ENCODE peak calls at places on chromosome 20, in four cellular contexts. One of them, this sample, is unnamed.

GRCh38 chr20:4261333-4262284 is 246.3 kb upstream of the RNF24 start:
- DNase-seq in fibroblast of lung: peak
- DNase-seq in tibial nerve: no peak
- DNase-seq in omental fat pad: no peak
- DNase-seq in this sample: no peak

GRCh38 chr20:17795003-17795402 is 95.2 kb downstream of the BANF2 start:
- DNase-seq in omental fat pad: no peak
- DNase-seq in fibroblast of lung: no peak
- DNase-seq in tibial nerve: no peak
- DNase-seq in this sample: no peak

GRCh38 chr20:48017504-48017903 is 232.2 kb upstream of the SULF2 start:
- DNase-seq in omental fat pad: no peak
- DNase-seq in tibial nerve: no peak
- DNase-seq in fibroblast of lung: peak
- DNase-seq in this sample: no peak

GRCh38 chr20:36862857-36863668 is 12.9 kb upstream of the TLDC2 start:
- DNase-seq in fibroblast of lung: no peak
- DNase-seq in tibial nerve: no peak
- DNase-seq in omental fat pad: no peak
- DNase-seq in this sample: no peak

GRCh38 chr20:11387189-11387754 is 530.4 kb upstream of the BTBD3 start:
- DNase-seq in tibial nerve: no peak
- DNase-seq in fibroblast of lung: peak
- DNase-seq in omental fat pad: no peak
- DNase-seq in this sample: no peak

GRCh38 chr20:21436186-21436585 is 38.9 kb upstream of the NKX2-4 start:
- DNase-seq in omental fat pad: no peak
- DNase-seq in fibroblast of lung: peak
- DNase-seq in tibial nerve: no peak
- DNase-seq in this sample: peak

GRCh38 chr20:19626896-19627295 is 131.2 kb upstream of the RIN2 start:
- DNase-seq in omental fat pad: no peak
- DNase-seq in tibial nerve: no peak
- DNase-seq in fibroblast of lung: peak
- DNase-seq in this sample: no peak

GRCh38 chr20:38680492-38681118 is 43.7 kb upstream of the SLC32A1 start:
- DNase-seq in tibial nerve: no peak
- DNase-seq in fibroblast of lung: peak
- DNase-seq in omental fat pad: no peak
- DNase-seq in this sample: no peak

GRCh38 chr20:63972312-63973159 is 2.8 kb upstream of the ZNF512B start:
- DNase-seq in tibial nerve: no peak
- DNase-seq in fibroblast of lung: no peak
- DNase-seq in omental fat pad: no peak
- DNase-seq in this sample: no peak

GRCh38 chr20:1622450-1622849 is 2.6 kb upstream of the SIRPB1 start:
- DNase-seq in omental fat pad: no peak
- DNase-seq in tibial nerve: no peak
- DNase-seq in fibroblast of lung: no peak
- DNase-seq in this sample: no peak

GRCh38 chr20:64156136-64156885 is 7.9 kb upstream of the MYT1 start:
- DNase-seq in fibroblast of lung: no peak
- DNase-seq in tibial nerve: no peak
- DNase-seq in omental fat pad: no peak
- DNase-seq in this sample: no peak

DNA sequence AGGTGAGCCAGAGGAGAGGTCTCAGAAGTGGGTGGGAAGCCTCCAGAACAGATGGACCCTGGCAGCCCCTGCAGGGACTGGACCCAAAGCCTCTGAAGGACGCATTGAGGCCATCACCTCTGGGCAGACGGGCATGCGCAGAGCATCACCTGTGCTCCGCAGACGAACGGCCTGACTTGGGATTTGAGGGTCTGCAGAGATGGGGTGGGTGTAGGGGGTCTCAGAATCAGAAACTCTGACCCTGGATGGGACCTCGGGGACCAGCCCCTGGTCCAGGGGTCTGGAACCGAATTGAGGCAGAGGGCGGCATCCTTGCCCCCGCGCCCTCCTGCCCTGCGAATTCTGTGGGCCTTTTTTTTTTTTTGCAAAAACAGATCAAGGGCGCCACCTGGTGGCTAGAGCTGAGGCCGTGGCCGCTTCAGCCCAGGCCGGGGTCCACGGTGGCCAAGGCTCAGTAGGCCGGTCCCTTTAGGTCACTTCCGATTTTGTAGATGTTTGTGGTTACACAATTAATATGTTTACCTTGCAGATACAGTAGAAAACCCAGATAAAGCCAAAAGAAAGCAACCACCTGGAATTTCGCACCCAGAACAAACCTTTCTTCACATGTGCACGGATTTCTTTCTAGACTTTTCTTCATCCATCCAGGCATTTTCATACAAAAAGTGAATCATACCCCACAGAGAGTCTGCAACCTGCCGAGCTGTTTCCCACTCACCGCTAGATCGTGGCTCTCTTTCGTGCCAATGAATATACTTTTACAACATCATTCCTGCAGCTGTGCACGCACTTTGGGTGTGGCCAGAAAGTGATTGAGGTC is 25.9 kb downstream of the ZBP1 start:
- DNase-seq in fibroblast of lung: peak
- DNase-seq in tibial nerve: no peak
- DNase-seq in omental fat pad: peak
- DNase-seq in this sample: no peak
- TF ChIP-seq CTCF in fibroblast of lung: peak
- TF ChIP-seq CTCF in tibial nerve: peak
- TF ChIP-seq CTCF in omental fat pad: peak
- TF ChIP-seq CTCF in this sample: peak

GRCh38 chr20:56974499-56975250 is 291.8 kb downstream of the BMP7 start:
- DNase-seq in fibroblast of lung: peak
- DNase-seq in tibial nerve: no peak
- DNase-seq in omental fat pad: peak
- DNase-seq in this sample: peak
- TF ChIP-seq CTCF in fibroblast of lung: peak
- TF ChIP-seq CTCF in tibial nerve: peak
- TF ChIP-seq CTCF in omental fat pad: no peak
- TF ChIP-seq CTCF in this sample: peak

GRCh38 chr20:52342913-52343312 is 151.3 kb upstream of the ZFP64 start:
- DNase-seq in tibial nerve: no peak
- DNase-seq in omental fat pad: no peak
- DNase-seq in fibroblast of lung: no peak
- DNase-seq in this sample: no peak

DNA sequence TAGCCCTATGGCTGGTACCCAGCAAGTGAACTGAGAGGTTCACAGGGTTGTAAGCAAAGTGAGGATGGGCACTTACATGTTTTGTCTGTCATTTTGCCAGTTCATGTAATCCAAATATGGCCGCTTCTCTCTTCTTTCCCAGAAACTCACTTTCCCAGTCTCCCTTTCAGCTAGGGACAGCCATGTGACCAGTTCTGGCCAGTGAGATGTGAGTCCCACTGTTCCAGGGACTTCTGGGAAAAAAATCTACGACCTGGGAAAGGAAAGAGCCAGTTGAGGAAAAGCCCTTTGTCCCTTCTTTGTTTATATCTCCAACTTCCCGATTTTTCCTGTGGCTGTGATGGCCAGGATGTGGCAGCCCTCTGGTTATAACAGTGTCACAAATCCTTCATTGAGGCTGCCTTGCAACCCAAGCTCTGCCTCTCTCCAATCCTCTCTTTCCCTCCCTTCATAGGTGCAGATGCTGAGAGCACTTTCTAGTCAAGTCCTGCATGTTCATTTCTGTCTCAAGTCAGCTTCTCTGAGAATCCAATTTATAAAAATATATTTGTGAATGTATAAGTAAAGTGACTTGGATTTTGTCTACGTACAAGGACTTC is 148.6 kb upstream of the ZFP64 start:
- DNase-seq in tibial nerve: no peak
- DNase-seq in omental fat pad: no peak
- DNase-seq in fibroblast of lung: no peak
- DNase-seq in this sample: no peak
- TF ChIP-seq CTCF in tibial nerve: no peak
- TF ChIP-seq CTCF in omental fat pad: no peak
- TF ChIP-seq CTCF in fibroblast of lung: no peak
- TF ChIP-seq CTCF in this sample: no peak

DNA sequence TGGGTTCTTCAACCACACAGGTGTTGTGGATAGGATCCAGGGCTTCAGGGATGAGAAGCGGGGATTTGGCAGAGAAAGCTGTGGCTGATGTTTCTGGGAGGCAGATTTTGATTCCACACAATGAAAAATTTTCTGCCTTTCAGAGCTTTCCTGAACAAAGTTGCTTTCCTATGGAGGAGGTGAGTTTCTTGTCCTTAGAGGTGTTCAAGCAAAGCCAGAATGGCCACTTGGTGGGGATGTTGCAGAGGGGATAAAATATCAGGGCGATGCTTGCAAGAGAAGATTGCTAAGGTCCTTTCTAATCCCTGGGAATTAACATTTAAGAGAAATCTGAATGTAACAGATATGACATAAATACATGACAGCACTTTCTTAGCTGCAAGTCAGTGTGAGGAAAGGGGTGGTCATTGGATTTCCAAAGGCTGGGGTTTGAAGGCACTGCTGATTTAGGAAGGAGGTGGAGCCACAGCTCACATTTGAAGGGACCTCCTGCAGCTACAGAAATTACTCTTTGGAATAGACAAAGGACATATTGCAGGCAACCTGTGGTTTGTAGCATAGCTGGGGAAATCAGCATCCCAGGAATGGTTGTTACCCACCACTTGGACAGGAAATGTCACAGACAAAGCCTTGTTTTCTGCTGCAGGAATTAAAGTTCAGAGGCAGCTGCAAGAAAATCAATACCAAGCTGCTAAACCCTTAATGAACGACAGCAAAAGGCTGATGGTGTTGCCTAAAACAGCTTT is 271.1 kb upstream of the CHD6 start:
- DNase-seq in fibroblast of lung: no peak
- DNase-seq in tibial nerve: no peak
- DNase-seq in omental fat pad: no peak
- DNase-seq in this sample: no peak
- TF ChIP-seq CTCF in fibroblast of lung: no peak
- TF ChIP-seq CTCF in tibial nerve: no peak
- TF ChIP-seq CTCF in omental fat pad: no peak
- TF ChIP-seq CTCF in this sample: no peak

DNA sequence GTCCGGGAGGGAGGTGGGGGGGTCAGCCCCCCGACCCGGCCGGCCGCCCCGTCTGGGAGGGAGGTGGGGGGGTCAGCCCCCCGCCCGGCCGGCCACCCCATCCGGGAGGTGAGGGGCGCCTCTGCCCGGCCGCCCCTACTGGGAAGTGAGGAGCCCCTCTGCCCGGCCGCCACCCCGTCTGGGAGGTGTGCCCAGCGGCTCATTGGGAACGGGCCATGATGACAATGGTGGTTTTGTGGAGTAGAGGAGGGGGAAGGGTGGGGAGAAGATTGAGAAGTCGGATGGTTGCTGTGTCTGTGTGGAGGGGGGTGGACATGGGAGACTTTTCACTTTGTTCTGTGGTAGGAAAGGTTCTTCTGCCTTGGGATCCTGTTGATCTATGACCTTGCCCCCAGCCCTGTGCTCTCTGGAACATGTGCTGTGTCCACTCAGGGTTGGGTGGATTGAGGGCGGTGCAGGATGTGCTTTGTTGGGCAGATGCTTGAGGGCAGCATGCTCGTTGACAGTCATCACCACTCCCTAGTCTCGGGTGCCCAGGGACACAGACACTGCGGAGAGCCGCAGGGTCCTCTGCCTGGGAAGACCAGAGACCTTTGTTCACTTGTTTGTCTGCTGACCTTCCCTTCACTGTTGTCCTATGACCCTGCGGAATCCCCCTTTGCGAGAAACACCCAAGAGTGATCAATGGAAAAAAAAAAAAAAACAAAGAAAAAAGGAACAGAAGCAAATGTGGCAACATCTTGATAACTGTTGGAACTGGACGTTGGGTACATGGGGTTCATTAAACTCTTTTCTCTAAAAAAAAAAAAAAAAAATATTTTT is 15.7 kb upstream of the E2F1 start:
- DNase-seq in fibroblast of lung: no peak
- DNase-seq in tibial nerve: no peak
- DNase-seq in omental fat pad: no peak
- DNase-seq in this sample: no peak
- TF ChIP-seq CTCF in fibroblast of lung: no peak
- TF ChIP-seq CTCF in tibial nerve: no peak
- TF ChIP-seq CTCF in omental fat pad: no peak
- TF ChIP-seq CTCF in this sample: no peak

This sample was measured in AG09319.